ENCODE peak calls at places on chromosome 5, in four cellular contexts. Z is pancreas, V is tibial artery, T is psoas muscle. H is an unnamed sample. For H3K4me1, the result is how much of the 10 kb centered on the place peaks cover.

GRCh38 chr5:133696782-133697507 is 84.6 kb upstream of the FSTL4 start:
- DNase-seq in V (no peak), T (no peak), Z (no peak), H (no peak)

GRCh38 chr5:56759521-56759920 is 55.8 kb upstream of the MAP3K1 start:
- DNase-seq in V (no peak), T (no peak), Z (peak), H (no peak)

GRCh38 chr5:176530983-176531901 is 6.0 kb downstream of the RNF44 start:
- DNase-seq in V (no peak), Z (no peak), T (no peak), H (no peak)

GRCh38 chr5:138503487-138504270 is 38.4 kb downstream of the EGR1 start:
- DNase-seq in Z (no peak), V (peak), T (no peak), H (no peak)

GRCh38 chr5:93607367-93608258 is 24.6 kb downstream of the NR2F1 start:
- DNase-seq in T (no peak), V (no peak), Z (no peak), H (no peak)

GRCh38 chr5:87185838-87186237 is 81.8 kb upstream of the RASA1 start:
- DNase-seq in T (no peak), V (no peak), Z (no peak), H (no peak)

GRCh38 chr5:104363567-104363966 is 801.0 kb upstream of the NUDT12 start:
- DNase-seq in Z (no peak), V (no peak), T (no peak), H (no peak)

GRCh38 chr5:30831605-30832004 is 361.9 kb upstream of the CDH6 start:
- DNase-seq in V (no peak), T (no peak), Z (no peak), H (no peak)

GRCh38 chr5:36713541-36713940 is 107.1 kb downstream of the SLC1A3 start:
- DNase-seq in V (no peak), Z (no peak), T (no peak), H (no peak)

GRCh38 chr5:120229036-120229435 is 235.1 kb upstream of the PRR16 start:
- DNase-seq in Z (no peak), V (no peak), T (no peak), H (no peak)
- H3K4me1 ChIP-seq in Z (under half), V (under half), T (under half), H (under half)

GRCh38 chr5:10681605-10682428 is 79.2 kb downstream of the DAP start:
- DNase-seq in V (no peak), T (no peak), Z (no peak), H (no peak)

GRCh38 chr5:10679336-10679988 is 81.6 kb downstream of the DAP start:
- DNase-seq in T (no peak), V (no peak), Z (no peak), H (no peak)

GRCh38 chr5:10682429-10682746 is 78.6 kb downstream of the DAP start:
- DNase-seq in T (no peak), V (no peak), Z (no peak), H (no peak)

GRCh38 chr5:10682801-10683525 is 78.1 kb downstream of the DAP start:
- DNase-seq in V (no peak), T (no peak), Z (no peak), H (no peak)

GRCh38 chr5:10680876-10681481 is 80.1 kb downstream of the DAP start:
- DNase-seq in V (no peak), Z (no peak), T (no peak), H (no peak)
- TF ChIP-seq CTCF in V (no peak), Z (no peak), T (no peak), H (no peak)

DNA sequence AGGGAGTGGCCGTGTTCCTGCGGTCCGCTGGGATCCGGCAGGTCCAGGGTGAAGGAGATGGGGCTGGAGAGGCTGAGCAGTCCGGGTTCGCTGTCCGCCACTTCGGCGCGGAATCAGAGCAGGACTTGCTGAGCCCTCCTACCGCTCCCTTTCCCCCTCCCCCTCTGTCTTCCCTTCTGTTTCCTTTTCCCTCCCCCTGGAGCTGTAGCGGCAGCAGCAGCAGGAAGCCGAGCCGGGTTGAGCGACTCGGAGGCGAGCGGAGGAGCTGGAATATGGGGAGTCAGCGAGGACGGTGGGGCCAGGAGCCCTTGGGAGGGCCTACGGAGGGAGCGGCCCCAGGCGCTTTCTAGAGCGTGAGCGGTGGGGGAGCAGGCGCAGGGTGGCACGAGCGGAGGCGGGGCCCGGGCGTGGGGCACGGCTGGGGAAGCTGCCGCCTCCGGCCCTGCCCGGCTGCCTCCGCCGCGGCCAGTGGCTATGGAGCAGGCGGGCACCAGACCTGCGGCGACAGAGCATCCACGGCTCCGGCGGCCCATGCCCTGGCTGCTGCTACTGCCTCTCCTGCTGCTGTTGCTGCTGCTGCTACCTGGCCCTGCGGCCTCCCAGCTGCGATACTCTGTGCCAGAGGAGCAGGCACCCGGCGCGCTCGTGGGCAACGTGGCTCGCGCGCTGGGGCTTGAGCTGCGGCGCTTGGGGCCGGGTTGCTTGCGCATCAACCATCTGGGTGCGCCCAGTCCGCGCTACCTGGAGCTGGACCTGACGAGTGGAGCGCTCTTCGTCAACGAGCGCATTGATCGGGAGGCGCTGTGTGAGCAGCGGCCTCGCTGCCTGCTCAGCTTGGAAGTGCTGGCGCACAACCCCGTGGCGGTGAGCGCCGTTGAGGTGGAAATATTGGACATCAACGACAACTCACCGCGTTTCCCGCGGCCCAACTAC is at the start of gene PCDHAC2:
- DNase-seq in Z (peak), T (peak), V (peak), H (peak)
- H3K4me3 ChIP-seq in Z (peak), T (peak), V (peak), H (peak)

GRCh38 chr5:150522504-150523464 is 14.9 kb downstream of the NDST1 start:
- DNase-seq in Z (no peak), T (no peak), V (no peak), H (peak)
- H3K4me1 ChIP-seq in Z (half or more), T (half or more), V (under half), H (under half)

DNA sequence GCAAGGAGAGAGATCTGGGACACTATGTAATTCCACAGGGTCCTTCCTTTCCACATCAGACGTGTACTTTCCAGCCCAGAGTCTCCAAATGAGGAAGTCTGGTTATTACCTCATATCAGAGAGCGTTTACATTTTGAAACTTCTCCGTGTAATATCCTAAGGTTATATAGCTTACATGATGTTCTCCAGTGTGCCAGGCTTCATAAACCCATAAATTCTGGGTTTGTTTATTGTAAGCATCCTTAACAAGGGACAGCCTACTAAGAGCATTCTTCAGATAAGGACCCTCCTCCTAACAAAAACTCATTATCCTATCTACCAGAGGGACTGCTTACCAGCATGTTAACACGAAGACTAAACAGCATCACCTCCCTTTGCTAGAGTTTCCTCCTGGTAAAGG is 17.9 kb downstream of the SRFBP1 start:
- DNase-seq in V (no peak), Z (no peak), T (no peak), H (no peak)
- TF ChIP-seq CTCF in V (no peak), Z (no peak), T (no peak), H (no peak)

DNA sequence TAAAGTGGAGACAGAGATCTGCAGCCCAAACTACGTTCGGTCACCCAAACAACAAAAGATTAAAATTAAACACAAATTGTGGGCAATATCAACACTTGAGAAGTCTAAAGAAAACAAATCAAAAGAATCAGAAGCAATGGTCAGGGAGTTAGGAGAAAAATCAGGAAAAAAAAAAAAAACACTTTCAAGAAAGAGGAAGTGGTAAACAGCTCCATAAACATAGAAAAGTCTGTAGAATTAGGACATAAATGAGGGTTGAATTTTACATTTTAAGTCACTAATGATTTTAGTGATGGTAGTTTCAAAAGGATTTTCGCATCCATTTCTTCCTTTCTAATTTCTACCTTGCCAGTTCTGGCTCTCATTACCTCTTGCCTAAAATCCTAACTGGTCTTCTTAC is 10.1 kb downstream of the RNF145 start:
- DNase-seq in Z (no peak), T (no peak), V (no peak), H (no peak)
- H3K4me3 ChIP-seq in Z (no peak), T (no peak), V (no peak), H (no peak)

DNA sequence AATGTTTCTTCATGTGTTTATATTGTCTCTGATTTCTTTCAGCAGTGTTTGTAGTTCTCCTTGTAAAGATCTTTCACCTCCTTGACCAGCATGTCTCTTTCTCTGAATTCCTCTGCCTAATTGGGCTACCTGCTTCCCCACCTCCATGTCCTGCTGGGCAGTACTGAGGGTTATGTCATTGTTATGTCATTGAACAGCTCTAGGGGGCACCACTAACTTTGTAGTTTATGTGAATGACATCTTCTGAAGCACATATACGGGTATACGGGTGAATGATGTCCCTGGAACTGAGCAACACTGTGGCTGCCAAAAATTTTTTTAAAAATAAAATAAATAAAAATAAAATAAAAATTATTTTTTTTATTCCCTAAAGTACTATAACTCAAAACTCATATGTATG is 16.9 kb upstream of the SNCAIP start:
- DNase-seq in T (no peak), V (no peak), Z (no peak), H (no peak)
- H3K4me1 ChIP-seq in T (under half), V (under half), Z (under half), H (under half)

DNA sequence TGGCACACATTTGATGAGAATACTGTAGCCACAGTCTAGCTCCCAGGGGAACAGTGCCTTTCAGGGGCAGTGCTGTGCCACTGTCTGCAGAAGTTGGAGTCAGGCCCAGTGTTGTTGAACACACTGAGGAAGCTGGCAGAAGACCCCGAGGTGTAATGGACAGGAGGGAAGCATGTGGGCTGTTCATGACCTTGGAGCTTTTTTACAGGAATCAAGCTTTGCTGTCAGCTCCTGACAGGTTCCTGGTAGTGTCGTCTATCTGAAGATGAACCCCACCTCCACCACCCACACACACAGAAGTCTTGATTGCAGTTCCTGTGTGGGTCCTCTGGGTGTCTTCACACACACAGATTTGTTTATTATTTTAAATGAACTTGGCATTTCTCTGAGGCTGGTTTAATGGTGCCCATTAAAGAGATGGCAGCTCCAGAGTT is 40.3 kb upstream of the TNFAIP8 start:
- DNase-seq in V (no peak), Z (no peak), T (no peak), H (no peak)
- TF ChIP-seq CTCF in V (no peak), Z (no peak), T (no peak), H (peak)

GRCh38 chr5:118611332-118611945 is 376.9 kb downstream of the DTWD2 start:
- DNase-seq in V (no peak), T (no peak), Z (no peak), H (no peak)

GRCh38 chr5:118620201-118620600 is 368.1 kb downstream of the DTWD2 start:
- DNase-seq in V (no peak), T (no peak), Z (no peak), H (no peak)

GRCh38 chr5:118616281-118616680 is 372.1 kb downstream of the DTWD2 start:
- DNase-seq in T (no peak), V (no peak), Z (no peak), H (no peak)

GRCh38 chr5:118614701-118615475 is 373.5 kb downstream of the DTWD2 start:
- DNase-seq in Z (no peak), T (no peak), V (no peak), H (no peak)
- H3K4me3 ChIP-seq in Z (no peak), T (no peak), V (no peak), H (no peak)

GRCh38 chr5:169942181-169942580 is 38.1 kb downstream of the INSYN2B start:
- DNase-seq in Z (no peak), T (no peak), V (no peak), H (no peak)
- H3K4me1 ChIP-seq in Z (under half), T (under half), V (under half), H (under half)